ENCODE peak calls at places on chromosomes 5 and 9, in nine cellular contexts. U, O, T, C, S, W, R, X and K are unnamed samples.

GRCh38 chr9:125428060-125428481 is 166.4 kb downstream of the GAPVD1 start:
- DNase-seq in U (no peak), O (no peak), T (no peak), C (no peak), S (no peak), W (peak), R (no peak), X (no peak), K (peak)

GRCh38 chr9:101465330-101465915 is 29.8 kb upstream of the ALDOB start:
- DNase-seq in U (peak), O (no peak), T (peak), C (no peak), S (no peak), W (peak), R (no peak), X (peak), K (no peak)

GRCh38 chr5:173323799-173324114 is 4.5 kb downstream of the STC2 start:
- DNase-seq in U (no peak), O (no peak), T (no peak), C (no peak), S (no peak), W (no peak), R (no peak), X (no peak), K (no peak)

GRCh38 chr9:25557645-25558300 is 120.5 kb downstream of the TUSC1 start:
- DNase-seq in U (no peak), O (no peak), T (no peak), C (no peak), S (no peak), W (no peak), R (no peak), X (no peak), K (no peak)

GRCh38 chr9:100229136-100229535 is 123.6 kb downstream of the TEX10 start:
- DNase-seq in U (no peak), O (no peak), T (no peak), C (no peak), S (no peak), W (no peak), R (no peak), X (no peak), K (no peak)

GRCh38 chr9:104027295-104027694 is 66.8 kb upstream of the SMC2 start:
- DNase-seq in U (no peak), O (no peak), T (no peak), C (no peak), S (no peak), W (no peak), R (no peak), X (no peak), K (no peak)

GRCh38 chr5:142151436-142152382 is 43.1 kb downstream of the NDFIP1 start:
- DNase-seq in U (peak), O (no peak), T (peak), C (no peak), S (peak), W (no peak), R (no peak), X (no peak), K (no peak)

GRCh38 chr5:37921452-37921851 is 81.6 kb upstream of the GDNF start:
- DNase-seq in U (no peak), O (no peak), T (no peak), C (no peak), S (no peak), W (no peak), R (no peak), X (no peak), K (no peak)

GRCh38 chr9:12516573-12516972 is 176.6 kb upstream of the TYRP1 start:
- DNase-seq in U (no peak), O (no peak), T (no peak), C (no peak), S (no peak), W (peak), R (no peak), X (no peak), K (no peak)

GRCh38 chr5:174319551-174319950 is 274.0 kb downstream of the NSG2 start:
- DNase-seq in U (no peak), O (no peak), T (no peak), C (no peak), S (no peak), W (no peak), R (no peak), X (no peak), K (no peak)

GRCh38 chr5:15577831-15578230 is 77.9 kb downstream of the FBXL7 start:
- DNase-seq in U (no peak), O (no peak), T (no peak), C (no peak), S (no peak), W (no peak), R (no peak), X (no peak), K (no peak)

GRCh38 chr5:32814620-32815019 is 103.5 kb downstream of the NPR3 start:
- DNase-seq in U (peak), O (no peak), T (no peak), C (no peak), S (no peak), W (no peak), R (no peak), X (no peak), K (no peak)

GRCh38 chr5:132055808-132056609 is 4.4 kb upstream of the IL3 start:
- DNase-seq in U (no peak), O (peak), T (peak), C (peak), S (no peak), W (peak), R (peak), X (no peak), K (peak)

GRCh38 chr5:147989239-147989638 is 74.5 kb upstream of the SPINK5 start:
- DNase-seq in U (no peak), O (no peak), T (no peak), C (no peak), S (no peak), W (no peak), R (no peak), X (no peak), K (no peak)

GRCh38 chr9:107158321-107158720 is 124.8 kb upstream of the RAD23B start:
- DNase-seq in U (peak), O (no peak), T (peak), C (peak), S (no peak), W (peak), R (no peak), X (no peak), K (no peak)

GRCh38 chr9:37968228-37968672 is 64.3 kb upstream of the SLC25A51 start:
- DNase-seq in U (peak), O (peak), T (no peak), C (no peak), S (no peak), W (no peak), R (no peak), X (no peak), K (peak)